ENCODE peak calls at places on chromosomes 5 and 9, in eight cellular contexts. S is NCI-H1092 treated with DMSO at 0.1 percent for 48 hours; E is posterior cingulate gyrus; L is CD4-positive, CD25-positive, alpha-beta regulatory T cell; M is AML-193; X is mesothelial cell of epicardium; V is dorsolateral prefrontal cortex; C is fibroblast of pulmonary artery. G is an unnamed sample.

GRCh38 chr5:154287136-154287535 is 96.6 kb downstream of the GALNT10 start:
- DNase-seq in S (no peak), E (no peak), L (no peak), M (no peak), X (no peak), V (no peak), C (peak; percentile 86), G (no peak)

GRCh38 chr5:164187780-164188179 is 682.4 kb downstream of the MAT2B start:
- DNase-seq in S (no peak), E (no peak), L (no peak), M (no peak), X (no peak), V (no peak), C (no peak), G (no peak)

GRCh38 chr5:142542906-142543305 is 143.0 kb downstream of the FGF1 start:
- DNase-seq in S (no peak), E (no peak), L (no peak), M (no peak), X (no peak), V (no peak), C (peak; percentile 83), G (peak; percentile 71)

GRCh38 chr5:178209334-178210072 is 5.2 kb downstream of the HNRNPAB start:
- DNase-seq in S (no peak), E (no peak), L (no peak), M (no peak), X (no peak), V (no peak), C (no peak), G (no peak)

GRCh38 chr9:35756275-35756742 is 2.2 kb upstream of the MSMP start:
- DNase-seq in S (no peak), E (peak; percentile 45), L (no peak), M (no peak), X (no peak), V (peak; percentile 62), C (peak; percentile 26), G (no peak)

GRCh38 chr5:54965806-54966205 is 19.6 kb downstream of the ESM1 start:
- DNase-seq in S (no peak), E (no peak), L (no peak), M (no peak), X (no peak), V (no peak), C (peak; percentile 17), G (no peak)

GRCh38 chr9:969693-970309 is 6.7 kb upstream of the DMRT3 start:
- DNase-seq in S (no peak), E (no peak), L (no peak), M (no peak), X (no peak), V (no peak), C (no peak), G (no peak)

GRCh38 chr5:34886718-34887117 is 28.6 kb downstream of the RAD1 start:
- DNase-seq in S (no peak), E (no peak), L (no peak), M (no peak), X (no peak), V (no peak), C (no peak), G (no peak)

GRCh38 chr5:149956685-149957084 is 3.9 kb upstream of the SLC26A2 start:
- DNase-seq in S (no peak), E (no peak), L (no peak), M (no peak), X (no peak), V (no peak), C (no peak), G (no peak)

GRCh38 chr9:136799854-136800657 is 3.9 kb downstream of the CCDC183 start:
- DNase-seq in S (peak; percentile 94), E (peak; percentile 63), L (peak; percentile 78), M (peak; percentile 47), X (peak; percentile 84), V (peak; percentile 82), C (peak; percentile 50), G (peak; percentile 84)

G was measured in cerebellar cortex.